ENCODE peak calls at places on chromosomes 6 and 20, in ten cellular contexts. F is heart left ventricle; B is IMR-90; U is cardiac muscle cell; T is Panc1; S is ascending aorta; A is esophagus squamous epithelium; Y is body of pancreas; K is trophoblast cell; O is CD8-positive, alpha-beta T cell. N is an unnamed sample.

GRCh38 chr20:49167811-49168507 is 20.2 kb downstream of the STAU1 start:
- DNase-seq in F (no peak), B (peak), U (peak), T (no peak), S (no peak), A (no peak), Y (no peak), K (no peak), O (no peak), N (no peak)

GRCh38 chr20:10524034-10524476 is 89.0 kb downstream of the SLX4IP start:
- DNase-seq in F (no peak), B (peak), U (peak), T (no peak), S (no peak), A (no peak), Y (peak), K (peak), O (no peak), N (peak)

GRCh38 chr6:8539446-8539845 is 104.1 kb upstream of the SLC35B3 start:
- DNase-seq in F (no peak), B (no peak), U (peak), T (no peak), S (no peak), A (no peak), Y (no peak), K (peak), O (no peak), N (peak)

GRCh38 chr6:125858427-125859320 is 67.9 kb downstream of the NCOA7 start:
- DNase-seq in F (no peak), B (peak), U (peak), T (peak), S (no peak), A (no peak), Y (peak), K (peak), O (peak), N (no peak)

GRCh38 chr6:118650500-118651281 is 700 bp downstream of the CEP85L start:
- DNase-seq in F (peak), B (peak), U (peak), T (no peak), S (no peak), A (no peak), Y (peak), K (peak), O (peak), N (peak)

GRCh38 chr6:130215526-130215925 is 7.2 kb downstream of the SAMD3 start:
- DNase-seq in F (no peak), B (no peak), U (no peak), T (no peak), S (no peak), A (no peak), Y (no peak), K (no peak), O (peak), N (no peak)

GRCh38 chr20:63781181-63781580 is 41.6 kb downstream of the SLC2A4RG start:
- DNase-seq in F (peak), B (no peak), U (no peak), T (no peak), S (no peak), A (no peak), Y (no peak), K (no peak), O (no peak), N (no peak)

GRCh38 chr6:89501239-89501638 is 68.3 kb downstream of the ANKRD6 start:
- DNase-seq in F (no peak), B (no peak), U (peak), T (no peak), S (no peak), A (no peak), Y (no peak), K (peak), O (no peak), N (no peak)

GRCh38 chr6:134074151-134074712 is 21.8 kb upstream of the SLC2A12 start:
- DNase-seq in F (no peak), B (no peak), U (peak), T (no peak), S (no peak), A (no peak), Y (peak), K (no peak), O (no peak), N (no peak)

GRCh38 chr6:6784514-6785162 is 196.1 kb downstream of the LY86 start:
- DNase-seq in F (no peak), B (no peak), U (peak), T (no peak), S (no peak), A (no peak), Y (no peak), K (no peak), O (no peak), N (no peak)

GRCh38 chr20:31606678-31606927 is 1.5 kb downstream of the ID1 start:
- DNase-seq in F (no peak), B (no peak), U (peak), T (no peak), S (no peak), A (no peak), Y (no peak), K (peak), O (no peak), N (no peak)

GRCh38 chr20:10502098-10502526 is 67.0 kb downstream of the SLX4IP start:
- DNase-seq in F (no peak), B (no peak), U (no peak), T (no peak), S (no peak), A (no peak), Y (no peak), K (no peak), O (no peak), N (no peak)

GRCh38 chr6:66396549-66396948 is 689.5 kb upstream of the EYS start:
- DNase-seq in F (no peak), B (no peak), U (no peak), T (no peak), S (no peak), A (no peak), Y (no peak), K (no peak), O (no peak), N (no peak)

GRCh38 chr20:59733326-59733725 is 129.0 kb downstream of the PHACTR3 start:
- DNase-seq in F (no peak), B (no peak), U (no peak), T (no peak), S (no peak), A (no peak), Y (no peak), K (no peak), O (no peak), N (no peak)

GRCh38 chr6:51855310-51856082 is 231.9 kb downstream of the PKHD1 start:
- DNase-seq in F (no peak), B (peak), U (peak), T (peak), S (no peak), A (no peak), Y (peak), K (peak), O (no peak), N (peak)

GRCh38 chr20:38119446-38119845 is 45.6 kb downstream of the TGM2 start:
- DNase-seq in F (no peak), B (no peak), U (no peak), T (no peak), S (no peak), A (no peak), Y (no peak), K (no peak), O (no peak), N (no peak)

GRCh38 chr6:62980093-62980492 is 231.2 kb upstream of the FKBP1C start:
- DNase-seq in F (no peak), B (no peak), U (no peak), T (no peak), S (no peak), A (no peak), Y (no peak), K (no peak), O (no peak), N (no peak)

GRCh38 chr6:86016567-86016966 is 373.9 kb upstream of the SYNCRIP start:
- DNase-seq in F (no peak), B (no peak), U (no peak), T (no peak), S (no peak), A (no peak), Y (no peak), K (no peak), O (no peak), N (no peak)

GRCh38 chr20:31974975-31975481 is 7.1 kb downstream of the XKR7 start:
- DNase-seq in F (no peak), B (no peak), U (no peak), T (no peak), S (no peak), A (no peak), Y (no peak), K (no peak), O (no peak), N (peak)

GRCh38 chr20:24672181-24672880 is 202.9 kb downstream of the SYNDIG1 start:
- DNase-seq in F (no peak), B (no peak), U (no peak), T (no peak), S (no peak), A (no peak), Y (no peak), K (no peak), O (no peak), N (no peak)

GRCh38 chr20:46398963-46399362 is 7.5 kb downstream of the ELMO2 start:
- DNase-seq in F (no peak), B (no peak), U (no peak), T (no peak), S (no peak), A (no peak), Y (no peak), K (no peak), O (no peak), N (no peak)

GRCh38 chr20:4913147-4913546 is 88.2 kb downstream of the SLC23A2 start:
- DNase-seq in F (no peak), B (no peak), U (no peak), T (no peak), S (no peak), A (no peak), Y (no peak), K (no peak), O (no peak), N (no peak)

GRCh38 chr6:74597266-74597665 is 608.6 kb downstream of the COL12A1 start:
- DNase-seq in F (no peak), B (peak), U (peak), T (no peak), S (no peak), A (no peak), Y (no peak), K (no peak), O (no peak), N (no peak)

GRCh38 chr20:53751394-53752368 is 158.0 kb upstream of the ZNF217 start:
- DNase-seq in F (no peak), B (no peak), U (peak), T (peak), S (no peak), A (no peak), Y (no peak), K (peak), O (peak), N (no peak)

GRCh38 chr6:129846761-129847160 is 14.4 kb downstream of the TMEM244 start:
- DNase-seq in F (no peak), B (no peak), U (no peak), T (no peak), S (no peak), A (no peak), Y (no peak), K (no peak), O (no peak), N (peak)

GRCh38 chr6:170516783-170517616 is 36.1 kb downstream of the PSMB1 start:
- DNase-seq in F (no peak), B (peak), U (peak), T (peak), S (no peak), A (peak), Y (peak), K (peak), O (peak), N (peak)

GRCh38 chr6:12911387-12911960 is 194.9 kb downstream of the PHACTR1 start:
- DNase-seq in F (no peak), B (peak), U (peak), T (no peak), S (no peak), A (no peak), Y (no peak), K (peak), O (no peak), N (peak)

GRCh38 chr20:39943336-39943735 is 745.7 kb downstream of the MAFB start:
- DNase-seq in F (no peak), B (no peak), U (no peak), T (no peak), S (no peak), A (no peak), Y (no peak), K (peak), O (no peak), N (no peak)

GRCh38 chr6:51657491-51657890 is 429.9 kb downstream of the PKHD1 start:
- DNase-seq in F (no peak), B (no peak), U (no peak), T (no peak), S (no peak), A (no peak), Y (no peak), K (no peak), O (no peak), N (no peak)

GRCh38 chr6:1601616-1602355 is 7.9 kb upstream of the FOXC1 start:
- DNase-seq in F (no peak), B (no peak), U (no peak), T (no peak), S (no peak), A (no peak), Y (no peak), K (no peak), O (no peak), N (no peak)

GRCh38 chr20:61801065-61801360 is 264.7 kb downstream of the TAF4 start:
- DNase-seq in F (no peak), B (no peak), U (no peak), T (no peak), S (no peak), A (no peak), Y (no peak), K (no peak), O (no peak), N (no peak)

GRCh38 chr20:48605364-48606116 is 222.3 kb downstream of the PREX1 start:
- DNase-seq in F (no peak), B (no peak), U (no peak), T (no peak), S (no peak), A (no peak), Y (no peak), K (no peak), O (no peak), N (peak)

GRCh38 chr6:43267619-43268347 is 24.5 kb downstream of the TTBK1 start:
- DNase-seq in F (peak), B (no peak), U (no peak), T (no peak), S (no peak), A (no peak), Y (peak), K (no peak), O (no peak), N (no peak)

DNA sequence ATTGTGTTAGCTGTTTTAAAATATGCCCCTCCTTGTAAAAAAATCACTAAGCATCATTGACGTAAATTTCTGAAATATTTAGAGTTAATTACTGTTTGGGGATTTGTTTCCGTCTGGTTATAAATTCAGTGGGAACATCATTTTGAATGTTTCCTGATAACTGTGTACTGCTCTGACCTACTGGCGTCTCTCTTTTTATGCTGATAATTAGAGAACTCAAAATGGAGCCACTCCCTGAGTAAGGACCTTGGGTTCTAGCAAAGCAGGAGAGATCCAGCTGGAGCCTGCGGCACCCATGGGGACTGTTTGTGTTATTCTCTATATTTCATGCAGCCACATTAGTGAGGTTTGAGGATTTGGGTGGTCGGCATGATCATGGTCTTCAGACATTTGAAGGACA is 124.9 kb downstream of the SOBP start:
- DNase-seq in F (no peak), B (no peak), U (no peak), T (no peak), S (no peak), A (no peak), Y (no peak), K (no peak), O (no peak), N (no peak)
- H3K27ac ChIP-seq in F (no peak), B (no peak), U (no peak), T (no peak), S (no peak), A (no peak), Y (no peak), K (no peak), O (no peak), N (no peak)

GRCh38 chr20:52190437-52191131 is 995 bp downstream of the ZFP64 start:
- DNase-seq in F (no peak), B (peak), U (peak), T (peak), S (no peak), A (no peak), Y (peak), K (peak), O (no peak), N (peak)
- H3K27ac ChIP-seq in F (peak), B (peak), U (peak), T (peak), S (peak), A (peak), Y (no peak), K (no peak), O (peak), N (peak)

GRCh38 chr20:44643154-44643519 is 8.4 kb downstream of the ADA start:
- DNase-seq in F (no peak), B (no peak), U (no peak), T (no peak), S (no peak), A (no peak), Y (no peak), K (no peak), O (no peak), N (no peak)
- H3K27ac ChIP-seq in F (peak), B (no peak), U (peak), T (peak), S (peak), A (peak), Y (peak), K (peak), O (peak), N (peak)

DNA sequence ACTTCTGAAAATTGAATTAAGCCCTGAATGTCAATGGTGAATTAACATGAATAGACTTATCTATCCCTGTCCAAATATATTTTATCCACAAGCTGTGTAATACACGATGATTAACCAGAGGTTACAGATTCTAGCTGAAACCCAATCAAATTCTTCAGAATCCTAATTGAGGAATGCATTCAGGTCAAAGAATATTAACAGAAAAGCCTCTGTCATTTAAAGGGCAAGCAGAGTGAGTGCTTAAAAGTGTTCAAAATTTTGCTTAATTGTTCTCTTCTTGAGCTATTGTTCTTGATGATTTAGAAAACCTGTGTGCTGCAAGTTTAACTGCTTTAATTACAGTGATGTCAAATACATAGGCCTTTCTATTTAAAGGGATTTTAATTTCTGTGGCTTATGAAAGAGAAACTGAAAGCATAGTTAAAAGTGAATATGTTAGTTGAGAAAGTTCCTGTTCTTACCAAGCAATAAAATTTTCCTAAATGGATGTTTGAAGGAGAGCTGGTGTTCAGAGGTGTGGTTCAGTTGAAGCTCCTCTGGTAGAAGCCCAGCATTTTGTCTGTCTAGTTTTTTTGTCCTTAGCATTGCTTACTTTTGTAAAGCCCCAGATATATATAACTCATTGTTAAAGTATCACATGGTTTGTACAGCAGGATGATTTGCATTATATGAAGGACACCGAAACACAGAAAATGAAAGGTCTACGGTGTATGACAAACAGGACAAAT is 466.3 kb upstream of the PLCB4 start:
- DNase-seq in F (no peak), B (peak), U (peak), T (no peak), S (no peak), A (no peak), Y (no peak), K (no peak), O (no peak), N (no peak)
- H3K27ac ChIP-seq in F (peak), B (no peak), U (no peak), T (no peak), S (no peak), A (no peak), Y (no peak), K (no peak), O (no peak), N (no peak)

DNA sequence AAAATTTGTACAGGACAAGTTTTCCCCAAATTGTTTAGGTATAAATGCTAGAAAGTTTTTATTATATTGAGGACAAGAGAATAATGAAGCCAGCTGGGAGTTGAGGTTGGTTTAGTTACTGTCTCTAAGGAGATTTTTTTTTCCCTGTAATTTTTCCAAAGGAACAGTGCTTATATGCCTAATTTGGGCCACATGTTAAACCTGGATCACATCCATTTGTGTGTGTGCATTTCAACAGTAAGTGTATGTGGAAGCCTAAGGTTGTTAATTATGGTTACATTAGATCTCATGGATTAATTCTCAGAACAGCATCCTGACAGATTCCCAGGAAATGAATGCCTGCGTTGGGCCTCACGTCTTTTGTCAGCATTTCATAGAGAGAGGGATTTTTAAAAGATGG is 4.5 kb downstream of the IGF2R start:
- DNase-seq in F (no peak), B (peak), U (no peak), T (no peak), S (no peak), A (no peak), Y (no peak), K (no peak), O (no peak), N (no peak)
- H3K27ac ChIP-seq in F (peak), B (no peak), U (peak), T (no peak), S (no peak), A (no peak), Y (no peak), K (no peak), O (no peak), N (peak)

GRCh38 chr6:36357872-36358234 is 21.2 kb upstream of the BNIP5 start:
- DNase-seq in F (no peak), B (no peak), U (no peak), T (no peak), S (no peak), A (no peak), Y (no peak), K (no peak), O (peak), N (no peak)
- H3K27ac ChIP-seq in F (no peak), B (no peak), U (no peak), T (no peak), S (peak), A (no peak), Y (no peak), K (no peak), O (no peak), N (no peak)

GRCh38 chr6:109008061-109008460 is 86.6 kb downstream of the SESN1 start:
- DNase-seq in F (no peak), B (no peak), U (no peak), T (no peak), S (no peak), A (no peak), Y (no peak), K (no peak), O (no peak), N (no peak)
- H3K27ac ChIP-seq in F (peak), B (no peak), U (no peak), T (peak), S (peak), A (peak), Y (no peak), K (no peak), O (no peak), N (no peak)

GRCh38 chr6:168304752-168305015 is 14.9 kb downstream of the DACT2 start:
- DNase-seq in F (no peak), B (no peak), U (no peak), T (no peak), S (no peak), A (no peak), Y (no peak), K (no peak), O (no peak), N (no peak)

GRCh38 chr6:168300975-168301647 is 18.5 kb downstream of the DACT2 start:
- DNase-seq in F (no peak), B (no peak), U (no peak), T (no peak), S (no peak), A (no peak), Y (no peak), K (no peak), O (no peak), N (no peak)

GRCh38 chr6:168303982-168304751 is 15.4 kb downstream of the DACT2 start:
- DNase-seq in F (no peak), B (no peak), U (no peak), T (no peak), S (no peak), A (no peak), Y (no peak), K (no peak), O (no peak), N (no peak)

GRCh38 chr6:168301648-168302398 is 17.8 kb downstream of the DACT2 start:
- DNase-seq in F (no peak), B (no peak), U (no peak), T (no peak), S (no peak), A (no peak), Y (no peak), K (no peak), O (no peak), N (no peak)

GRCh38 chr6:168302534-168302933 is 17.0 kb downstream of the DACT2 start:
- DNase-seq in F (no peak), B (no peak), U (peak), T (no peak), S (no peak), A (no peak), Y (no peak), K (no peak), O (no peak), N (no peak)
- H3K27ac ChIP-seq in F (no peak), B (no peak), U (no peak), T (no peak), S (no peak), A (no peak), Y (no peak), K (no peak), O (no peak), N (no peak)

GRCh38 chr6:10542135-10542689 is 21.1 kb downstream of the GCNT2 start:
- DNase-seq in F (no peak), B (no peak), U (no peak), T (no peak), S (no peak), A (no peak), Y (no peak), K (no peak), O (no peak), N (no peak)
- H3K27ac ChIP-seq in F (no peak), B (no peak), U (no peak), T (peak), S (peak), A (no peak), Y (no peak), K (no peak), O (no peak), N (no peak)

GRCh38 chr6:39891976-39892375 is 42.3 kb downstream of the MOCS1 start:
- DNase-seq in F (no peak), B (peak), U (peak), T (no peak), S (no peak), A (no peak), Y (no peak), K (no peak), O (no peak), N (no peak)
- H3K27ac ChIP-seq in F (no peak), B (no peak), U (no peak), T (no peak), S (peak), A (no peak), Y (no peak), K (no peak), O (no peak), N (no peak)